ENCODE peak calls at places on chromosomes 1 and 21, in seven cellular contexts. E, I, K, A, F, R and Z are unnamed samples.
A peak's percentile ranks its signal among the peaks of the same experiment; 100 is the strongest.

GRCh38 chr1:31238612-31238985 is 1.1 kb downstream of the NKAIN1 start:
- DNase-seq in A (no peak), F (peak; percentile 54), R (no peak), K (no peak), I (no peak), E (no peak), Z (no peak)

GRCh38 chr1:246632584-246633168 is 66.4 kb downstream of the CNST start:
- DNase-seq in R (no peak), I (no peak), K (no peak), A (no peak), E (no peak), F (no peak), Z (no peak)

GRCh38 chr1:150548632-150549495 is at the start of gene ADAMTSL4:
- DNase-seq in I (peak; percentile 84), A (peak; percentile 86), K (peak; percentile 46), E (no peak), R (peak; percentile 90), F (peak; percentile 90), Z (no peak)

GRCh38 chr1:10754571-10755329 is 41.7 kb downstream of the CASZ1 start:
- DNase-seq in K (no peak), I (no peak), R (no peak), A (no peak), E (no peak), F (no peak), Z (no peak)

GRCh38 chr1:45015683-45016082 is 3.6 kb downstream of the UROD start:
- DNase-seq in A (no peak), I (no peak), E (no peak), F (no peak), R (no peak), K (no peak), Z (no peak)

GRCh38 chr1:75264112-75264511 is 129.9 kb downstream of the LHX8 start:
- DNase-seq in I (no peak), R (no peak), F (no peak), K (no peak), E (no peak), A (no peak), Z (no peak)

GRCh38 chr21:45406801-45407628 is 2.0 kb downstream of the COL18A1 start:
- DNase-seq in F (no peak), R (peak; percentile 59), E (peak; percentile 51), A (peak; percentile 68), I (peak; percentile 92), K (no peak), Z (no peak)

GRCh38 chr1:1080122-1080753 is 6.1 kb upstream of the RNF223 start:
- DNase-seq in A (peak; percentile 75), E (peak; percentile 45), R (peak; percentile 84), F (peak; percentile 94), K (no peak), I (peak; percentile 81), Z (no peak)

GRCh38 chr21:36888466-36888865 is 78.0 kb downstream of the HLCS start:
- DNase-seq in I (no peak), R (no peak), A (no peak), F (no peak), K (no peak), E (no peak), Z (no peak)

GRCh38 chr1:8011016-8011415 is 15.1 kb downstream of the ERRFI1 start:
- DNase-seq in R (no peak), A (no peak), K (no peak), I (no peak), F (no peak), E (no peak), Z (no peak)

GRCh38 chr1:44447051-44447806 is 42.2 kb downstream of the RNF220 start:
- DNase-seq in K (no peak), I (no peak), E (no peak), A (no peak), F (no peak), R (no peak), Z (no peak)

GRCh38 chr1:147897030-147897756 is 5.4 kb upstream of the GJA8 start:
- DNase-seq in I (no peak), R (no peak), A (no peak), F (peak; percentile 34), E (no peak), K (no peak), Z (no peak)

GRCh38 chr1:72827285-72827684 is 544.9 kb upstream of the NEGR1 start:
- DNase-seq in I (no peak), K (no peak), R (no peak), E (no peak), F (no peak), A (no peak), Z (no peak)

GRCh38 chr1:218585565-218586184 is 240.5 kb downstream of the TGFB2 start:
- DNase-seq in A (no peak), K (no peak), R (no peak), F (peak; percentile 47), E (no peak), I (peak; percentile 65), Z (no peak)

GRCh38 chr1:215517441-215517891 is 49.6 kb upstream of the KCTD3 start:
- DNase-seq in K (no peak), R (no peak), F (no peak), I (peak; percentile 53), E (no peak), A (no peak), Z (no peak)

GRCh38 chr1:187685338-187685737 is 856.6 kb downstream of the PLA2G4A start:
- DNase-seq in K (no peak), E (no peak), F (no peak), I (no peak), R (no peak), A (no peak), Z (no peak)

GRCh38 chr1:207291723-207292122 is 29.8 kb upstream of the CD55 start:
- DNase-seq in R (no peak), F (no peak), E (no peak), K (no peak), A (no peak), I (no peak), Z (no peak)

GRCh38 chr1:235067396-235068154 is 61.1 kb downstream of the TOMM20 start:
- DNase-seq in A (peak; percentile 91), I (no peak), F (no peak), K (peak; percentile 40), R (no peak), E (peak; percentile 58), Z (peak; percentile 90)

GRCh38 chr1:155285063-155285462 is 7.8 kb downstream of the HCN3 start:
- DNase-seq in K (no peak), I (no peak), A (no peak), R (no peak), F (no peak), E (no peak), Z (no peak)

GRCh38 chr1:243510928-243511327 is 255.1 kb downstream of the SDCCAG8 start:
- DNase-seq in R (no peak), E (no peak), I (no peak), K (no peak), A (no peak), F (no peak), Z (no peak)

DNA sequence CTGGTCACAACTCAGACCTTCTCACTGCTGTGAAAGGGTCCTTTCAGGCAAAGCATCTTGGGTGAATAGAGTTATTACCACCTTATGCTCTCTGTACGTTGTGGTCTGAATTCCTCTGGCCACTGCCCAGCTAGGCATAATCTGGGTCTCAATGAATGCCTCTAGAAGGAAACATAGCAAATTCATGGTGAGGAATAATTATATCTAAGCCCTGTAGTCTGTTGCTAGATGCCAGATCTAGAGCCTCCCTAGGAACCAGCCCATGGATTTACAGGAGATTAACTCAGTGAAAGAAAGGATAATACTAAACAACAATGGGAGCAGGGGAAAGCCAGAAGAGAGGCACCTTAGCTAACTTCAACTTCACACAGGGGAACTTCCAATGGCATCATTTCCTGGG is 2.4 kb upstream of the COL11A1 start:
- DNase-seq in R (no peak), I (no peak), E (no peak), F (no peak), K (no peak), A (no peak), Z (no peak)
- TF ChIP-seq CTCF in R (no peak), I (no peak), E (no peak), F (no peak), K (no peak), A (no peak), Z (no peak)

GRCh38 chr1:209652121-209652742 is at the start of gene LAMB3:
- DNase-seq in I (no peak), F (no peak), A (no peak), R (no peak), K (no peak), E (no peak), Z (peak; percentile 79)

GRCh38 chr1:209648931-209649776 is 3.1 kb downstream of the LAMB3 start:
- DNase-seq in R (no peak), F (no peak), E (peak; percentile 13), K (peak; percentile 50), I (no peak), A (no peak), Z (no peak)

GRCh38 chr1:209650454-209650853 is 1.8 kb downstream of the LAMB3 start:
- DNase-seq in A (no peak), K (peak; percentile 83), R (no peak), E (no peak), F (no peak), I (no peak), Z (no peak)

GRCh38 chr1:209652873-209653401 is 712 bp upstream of the LAMB3 start:
- DNase-seq in I (peak; percentile 66), R (no peak), A (peak; percentile 73), K (peak; percentile 27), E (peak; percentile 70), F (no peak), Z (peak; percentile 98)

GRCh38 chr1:209651148-209651547 is 1.1 kb downstream of the LAMB3 start:
- DNase-seq in E (no peak), K (peak; percentile 79), R (peak; percentile 84), I (no peak), A (no peak), F (no peak), Z (peak; percentile 68)
- TF ChIP-seq POLR2AphosphoS5 in E (no peak), K (no peak), R (no peak), I (no peak), A (no peak), F (no peak), Z (no peak)

DNA sequence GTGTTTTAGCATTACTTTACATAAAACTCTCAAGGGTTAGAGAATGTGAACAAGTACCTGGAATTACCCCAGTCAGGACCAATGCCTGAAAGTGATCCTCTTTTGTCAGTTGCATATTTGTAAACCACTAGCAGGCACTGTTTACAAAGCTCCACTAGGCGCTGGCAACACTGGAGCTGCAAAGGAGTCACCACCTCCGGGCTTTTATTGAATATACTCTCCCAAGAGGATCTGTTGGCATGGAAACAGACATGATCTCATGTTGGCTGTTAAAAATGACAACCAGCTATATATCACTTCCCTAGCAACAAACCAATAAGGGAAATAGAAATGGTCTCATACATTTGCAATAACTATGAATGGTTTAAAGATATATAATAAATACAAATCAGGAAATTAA is 116.0 kb downstream of the TTLL7 start:
- DNase-seq in I (peak; percentile 56), K (no peak), R (no peak), A (no peak), E (no peak), F (no peak), Z (no peak)
- TF ChIP-seq CTCF in I (peak; percentile 51), K (no peak), R (no peak), A (no peak), E (no peak), F (no peak), Z (no peak)

DNA sequence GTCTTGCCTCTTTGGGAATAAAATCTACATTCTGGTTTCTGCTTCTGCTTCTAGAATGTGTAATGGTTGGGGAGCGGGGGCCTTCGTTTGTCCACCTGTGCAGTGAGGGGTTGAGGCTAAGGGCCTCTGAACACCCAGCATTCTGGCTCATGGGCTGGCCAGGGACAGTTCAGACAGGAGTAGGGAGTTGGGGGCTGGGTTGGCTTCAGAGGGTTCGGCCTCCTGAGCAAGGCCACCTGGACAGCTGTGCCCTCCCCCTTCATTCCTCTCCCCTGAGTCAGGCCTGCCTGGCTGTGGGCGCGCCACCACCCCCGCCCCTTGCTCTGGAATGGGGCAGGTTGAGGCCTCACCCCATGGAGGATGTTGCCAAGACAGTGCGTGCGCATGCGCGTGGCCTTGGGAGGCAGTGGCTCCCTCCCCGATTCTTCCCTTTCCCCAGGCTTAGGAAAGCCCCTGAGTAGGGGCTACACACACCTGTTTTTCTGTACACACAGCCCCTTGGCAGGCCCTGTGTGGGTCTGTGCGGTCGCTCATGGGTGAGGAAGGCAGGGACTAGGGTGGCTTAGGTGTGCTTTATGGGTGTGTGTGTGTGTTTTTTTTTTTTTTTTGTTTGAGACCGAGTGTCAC is 57.0 kb downstream of the YARS1 start:
- DNase-seq in E (peak; percentile 96), F (no peak), I (peak; percentile 98), A (no peak), K (no peak), R (no peak), Z (peak; percentile 96)
- TF ChIP-seq POLR2AphosphoS5 in E (peak; percentile 52), F (no peak), I (no peak), A (no peak), K (no peak), R (no peak), Z (peak; percentile 88)